ENCODE peak calls at places on chromosomes 6 and 20, in six cellular contexts. V is ovary, H is hepatocyte, I is fibroblast of villous mesenchyme, A is AG09309, E is left ventricle myocardium inferior. W is an unnamed sample.

GRCh38 chr20:18288748-18289705 is 700 bp downstream of the ZNF133 start:
- DNase-seq in V (peak; percentile 34), H (peak; percentile 26), I (peak; percentile 39), A (no peak), E (no peak), W (peak; percentile 9)

GRCh38 chr20:17663486-17663885 is 18.6 kb downstream of the RRBP1 start:
- DNase-seq in V (no peak), H (no peak), I (peak; percentile 45), A (no peak), E (no peak), W (no peak)

GRCh38 chr20:33015700-33016580 is 8.4 kb downstream of the BPIFB2 start:
- DNase-seq in V (no peak), H (no peak), I (no peak), A (no peak), E (no peak), W (no peak)

GRCh38 chr20:34461779-34462087 is 54.5 kb upstream of the DYNLRB1 start:
- DNase-seq in V (no peak), H (no peak), I (no peak), A (no peak), E (no peak), W (no peak)

GRCh38 chr20:4092136-4092479 is 76.8 kb upstream of the RNF24 start:
- DNase-seq in V (no peak), H (no peak), I (no peak), A (no peak), E (no peak), W (no peak)

GRCh38 chr6:106608080-106608668 is 21.1 kb downstream of the RTN4IP1 start:
- DNase-seq in V (no peak), H (peak; percentile 70), I (peak; percentile 72), A (peak; percentile 43), E (no peak), W (peak; percentile 62)

GRCh38 chr20:38523697-38524096 is 51.1 kb downstream of the RALGAPB start:
- DNase-seq in V (no peak), H (no peak), I (peak; percentile 24), A (peak; percentile 8), E (no peak), W (peak; percentile 47)

GRCh38 chr20:4383966-4384365 is 337.7 kb upstream of the PRND start:
- DNase-seq in V (no peak), H (no peak), I (peak; percentile 61), A (peak; percentile 25), E (no peak), W (peak; percentile 19)

GRCh38 chr20:35021063-35021462 is 65.4 kb downstream of the MYH7B start:
- DNase-seq in V (no peak), H (no peak), I (no peak), A (no peak), E (no peak), W (no peak)

GRCh38 chr6:142174681-142175080 is 27.6 kb downstream of the VTA1 start:
- DNase-seq in V (no peak), H (no peak), I (no peak), A (no peak), E (no peak), W (peak; percentile 60)

GRCh38 chr6:82875573-82876185 is 190.0 kb downstream of the UBE3D start:
- DNase-seq in V (no peak), H (no peak), I (peak; percentile 37), A (peak; percentile 37), E (no peak), W (peak; percentile 61)

GRCh38 chr20:4875578-4876067 is 125.7 kb downstream of the SLC23A2 start:
- DNase-seq in V (no peak), H (no peak), I (no peak), A (no peak), E (no peak), W (no peak)

GRCh38 chr6:134740473-134741192 is 209.3 kb downstream of the ALDH8A1 start:
- DNase-seq in V (no peak), H (no peak), I (peak; percentile 62), A (no peak), E (no peak), W (peak; percentile 4)

GRCh38 chr6:134379086-134379485 is 61.2 kb upstream of the SGK1 start:
- DNase-seq in V (no peak), H (peak; percentile 62), I (no peak), A (no peak), E (no peak), W (no peak)

GRCh38 chr20:20024942-20025341 is 7.8 kb downstream of the NAA20 start:
- DNase-seq in V (no peak), H (no peak), I (no peak), A (no peak), E (no peak), W (peak; percentile 42)

GRCh38 chr6:126071000-126071647 is 84.8 kb downstream of the TRMT11 start:
- DNase-seq in V (no peak), H (no peak), I (peak; percentile 84), A (no peak), E (no peak), W (peak; percentile 58)

GRCh38 chr6:18990313-18990978 is 603.3 kb downstream of the RNF144B start:
- DNase-seq in V (peak; percentile 74), H (peak; percentile 90), I (peak; percentile 28), A (no peak), E (peak; percentile 64), W (peak; percentile 20)

GRCh38 chr6:152273638-152274037 is 363.5 kb downstream of the SYNE1 start:
- DNase-seq in V (peak; percentile 52), H (peak; percentile 13), I (peak; percentile 86), A (no peak), E (no peak), W (peak; percentile 44)

GRCh38 chr6:48826884-48827701 is 636.0 kb downstream of the MMUT start:
- DNase-seq in V (no peak), H (peak; percentile 70), I (peak; percentile 96), A (peak; percentile 92), E (no peak), W (peak; percentile 82)

GRCh38 chr6:39669117-39669690 is 56.0 kb downstream of the KIF6 start:
- DNase-seq in V (no peak), H (no peak), I (no peak), A (no peak), E (no peak), W (peak; percentile 16)

GRCh38 chr6:6892706-6893601 is 214.8 kb upstream of the RREB1 start:
- DNase-seq in V (peak; percentile 83), H (no peak), I (no peak), A (no peak), E (peak; percentile 35), W (no peak)

GRCh38 chr6:12947191-12947795 is 230.7 kb downstream of the PHACTR1 start:
- DNase-seq in V (no peak), H (no peak), I (no peak), A (no peak), E (no peak), W (peak; percentile 84)

GRCh38 chr6:65113581-65113980 is 593.4 kb downstream of the EYS start:
- DNase-seq in V (no peak), H (no peak), I (no peak), A (no peak), E (no peak), W (no peak)

GRCh38 chr6:119077643-119078448 is 618 bp downstream of the FAM184A start:
- DNase-seq in V (peak; percentile 58), H (peak; percentile 67), I (no peak), A (no peak), E (no peak), W (peak; percentile 2)

GRCh38 chr6:105257350-105257749 is 77.5 kb upstream of the POPDC3 start:
- DNase-seq in V (no peak), H (no peak), I (no peak), A (no peak), E (no peak), W (no peak)
- H3K4me3 ChIP-seq in V (no peak overlapping the region), H (no peak overlapping the region), I (no peak overlapping the region), A (no peak overlapping the region), E (no peak overlapping the region), W (no peak overlapping the region)

DNA sequence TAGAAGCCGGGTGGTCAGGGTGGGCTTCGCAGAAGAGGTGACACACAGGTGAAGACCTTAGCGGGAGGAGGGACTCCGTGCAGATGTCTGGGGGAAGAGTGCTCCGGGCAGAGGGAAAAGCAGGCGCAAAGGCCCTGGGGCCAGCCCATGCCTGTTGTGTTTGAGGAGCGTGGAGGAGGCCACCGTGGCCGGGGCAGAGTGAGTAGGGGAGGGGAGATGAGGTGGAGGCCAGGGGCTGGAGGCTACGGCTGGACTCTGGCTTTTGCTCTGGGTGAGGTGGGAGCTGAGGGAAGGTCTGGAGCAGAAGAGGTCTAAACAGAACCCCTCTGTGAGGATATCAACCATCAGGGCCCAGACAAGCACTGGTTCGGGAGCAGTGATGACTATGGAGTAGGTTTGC is 244.0 kb downstream of the PREX1 start:
- DNase-seq in V (peak; percentile 13), H (no peak), I (no peak), A (no peak), E (no peak), W (no peak)
- TF ChIP-seq CTCF in V (no peak), H (no peak), I (no peak), A (no peak), E (no peak), W (no peak)

DNA sequence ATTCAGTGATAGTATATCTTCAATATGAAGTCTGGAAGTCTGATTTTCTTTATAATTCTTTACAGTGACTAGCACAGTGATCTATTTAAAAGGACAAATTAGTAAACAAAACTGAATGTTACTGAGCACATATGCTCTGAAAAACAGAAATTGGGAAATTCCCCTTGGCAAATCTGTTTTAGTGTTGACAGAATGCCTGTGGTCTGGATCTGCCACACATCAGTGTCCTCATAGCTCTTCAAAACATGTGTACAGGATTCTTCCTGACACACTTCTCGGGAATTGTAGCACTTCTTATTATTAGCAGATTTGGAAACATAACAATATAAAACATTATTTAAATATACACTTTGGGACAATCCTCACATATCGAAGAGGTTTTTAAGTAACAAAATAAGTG is 354.3 kb downstream of the COL12A1 start:
- DNase-seq in V (no peak), H (no peak), I (peak; percentile 75), A (peak; percentile 54), E (no peak), W (peak; percentile 95)
- H3K4me3 ChIP-seq in V (no peak overlapping the region), H (no peak overlapping the region), I (no peak overlapping the region), A (no peak overlapping the region), E (no peak overlapping the region), W (no peak overlapping the region)

DNA sequence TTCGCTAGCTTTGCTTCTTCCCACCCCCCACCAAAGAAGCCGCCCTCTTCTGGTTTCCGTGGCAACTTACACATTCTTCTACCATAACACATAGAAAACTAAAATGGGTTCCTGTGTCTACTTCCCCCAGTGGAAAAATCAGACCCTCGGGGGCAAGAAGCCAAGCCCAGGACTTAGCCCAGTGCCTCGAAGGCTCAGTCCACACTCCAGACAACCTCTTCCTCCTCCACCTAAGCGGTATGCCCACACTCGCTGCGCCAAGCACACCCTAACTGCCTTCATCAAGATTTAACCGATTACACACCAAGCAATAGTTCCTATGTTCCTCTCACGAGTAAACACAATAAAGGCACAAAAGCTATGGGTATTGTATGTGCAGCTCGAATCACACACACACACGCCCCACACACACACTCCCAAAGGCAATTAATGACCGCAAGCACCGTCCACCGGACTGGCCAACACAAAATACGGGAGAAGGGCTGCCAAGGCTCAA is 537 bp downstream of the PPIL4 start:
- DNase-seq in V (peak; percentile 67), H (peak; percentile 77), I (peak; percentile 77), A (peak; percentile 21), E (peak; percentile 19), W (peak; percentile 75)
- TF ChIP-seq CTCF in V (no peak), H (peak; percentile 21), I (no peak), A (no peak), E (no peak), W (peak; percentile 36)

W was measured in AG10803.